ENCODE peak calls at places on chromosomes 12 and 14, in ten cellular contexts. X is NCI-H2171 treated with DMSO at 0.1 percent for 48 hours, W is Peyer's patch, R is coronary artery, Y is esophagus squamous epithelium, T is AG09319, L is ovary, K is D341Med, G is neuronal stem cell, V is GM04504. I is an unnamed sample.

GRCh38 chr12:128387811-128388422 is 120.9 kb downstream of the TMEM132C start:
- DNase-seq in T (no peak), V (no peak), R (no peak), X (no peak), L (peak; percentile 44), Y (no peak), W (no peak), K (peak; percentile 76), G (peak; percentile 59), I (peak; percentile 27)

GRCh38 chr12:107429006-107429698 is 256.4 kb upstream of the PWP1 start:
- DNase-seq in W (no peak), R (no peak), X (no peak), L (no peak), V (no peak), G (no peak), Y (no peak), T (no peak), K (no peak), I (no peak)

GRCh38 chr14:30528119-30528518 is 30.8 kb upstream of the G2E3 start:
- DNase-seq in W (no peak), K (no peak), G (no peak), T (no peak), Y (no peak), L (no peak), R (no peak), V (no peak), X (no peak), I (no peak)

GRCh38 chr12:104669057-104669770 is 212.5 kb downstream of the CHST11 start:
- DNase-seq in X (peak; percentile 79), W (no peak), L (peak; percentile 35), V (no peak), R (peak; percentile 85), T (no peak), Y (no peak), G (peak; percentile 33), K (peak; percentile 46), I (no peak)

GRCh38 chr14:105312973-105313372 is 1.6 kb upstream of the PACS2 start:
- DNase-seq in X (no peak), Y (no peak), G (no peak), K (peak; percentile 16), R (no peak), W (no peak), T (no peak), V (no peak), L (no peak), I (no peak)

GRCh38 chr14:104355949-104356737 is 217.8 kb downstream of the KIF26A start:
- DNase-seq in V (no peak), W (no peak), L (no peak), K (no peak), G (no peak), R (peak; percentile 65), T (no peak), X (no peak), Y (no peak), I (no peak)

GRCh38 chr14:93269341-93270068 is 62.4 kb downstream of the UBR7 start:
- DNase-seq in R (no peak), V (peak; percentile 17), K (no peak), W (no peak), Y (no peak), G (no peak), X (peak; percentile 12), L (no peak), T (no peak), I (no peak)

GRCh38 chr14:105013150-105013787 is 7.6 kb downstream of the CDCA4 start:
- DNase-seq in W (no peak), X (peak; percentile 62), R (no peak), L (no peak), Y (no peak), V (no peak), K (peak; percentile 64), T (no peak), G (no peak), I (no peak)

GRCh38 chr12:57844725-57845477 is 1.6 kb downstream of the CTDSP2 start:
- DNase-seq in R (peak; percentile 96), G (no peak), Y (no peak), W (peak; percentile 57), K (peak; percentile 60), L (peak; percentile 83), X (no peak), V (peak; percentile 85), T (peak; percentile 86), I (no peak)

GRCh38 chr12:96720363-96720705 is 186.7 kb upstream of the NEDD1 start:
- DNase-seq in W (peak; percentile 21), K (peak; percentile 35), Y (no peak), V (no peak), L (no peak), X (no peak), G (no peak), T (no peak), R (no peak), I (no peak)

GRCh38 chr12:121110211-121110940 is 22.3 kb upstream of the P2RX7 start:
- DNase-seq in Y (no peak), V (peak; percentile 51), G (peak; percentile 73), W (peak; percentile 64), R (no peak), K (peak; percentile 64), X (peak; percentile 65), L (peak; percentile 70), T (no peak), I (peak; percentile 45)

GRCh38 chr12:47286676-47287075 is 206.9 kb upstream of the AMIGO2 start:
- DNase-seq in W (no peak), V (no peak), T (no peak), X (no peak), G (peak; percentile 51), R (no peak), K (no peak), L (no peak), Y (no peak), I (no peak)

GRCh38 chr14:68657300-68658028 is 135.4 kb downstream of the ZFP36L1 start:
- DNase-seq in L (no peak), T (no peak), V (no peak), W (no peak), R (no peak), X (no peak), G (no peak), Y (no peak), K (no peak), I (no peak)

GRCh38 chr12:31119531-31120211 is 46.0 kb downstream of the DDX11 start:
- DNase-seq in G (peak; percentile 4), X (peak; percentile 27), Y (no peak), R (no peak), V (no peak), L (no peak), W (peak; percentile 24), K (no peak), T (no peak), I (no peak)

GRCh38 chr14:77268989-77269595 is 1.9 kb downstream of the NGB start:
- DNase-seq in X (peak; percentile 71), Y (no peak), G (no peak), K (no peak), T (no peak), W (no peak), L (no peak), R (no peak), V (no peak), I (no peak)

GRCh38 chr12:65876898-65877721 is 52.8 kb downstream of the HMGA2 start:
- DNase-seq in R (no peak), V (no peak), G (peak; percentile 30), W (no peak), T (no peak), K (no peak), Y (no peak), L (peak; percentile 74), X (no peak), I (no peak)

GRCh38 chr12:38144049-38144448 is 172.5 kb upstream of the ALG10B start:
- DNase-seq in L (no peak), T (no peak), G (no peak), X (no peak), K (no peak), V (no peak), W (no peak), R (no peak), Y (no peak), I (no peak)

GRCh38 chr14:54011001-54011400 is 54.4 kb upstream of the BMP4 start:
- DNase-seq in K (no peak), G (peak; percentile 30), W (no peak), R (no peak), Y (no peak), X (no peak), T (no peak), V (no peak), L (no peak), I (no peak)

GRCh38 chr12:130104596-130105253 is 57.5 kb upstream of the FZD10 start:
- DNase-seq in G (peak; percentile 21), R (no peak), X (no peak), L (no peak), W (no peak), Y (no peak), T (no peak), V (no peak), K (no peak), I (no peak)

GRCh38 chr12:3071107-3071506 is 6.1 kb upstream of the TSPAN9 start:
- DNase-seq in R (no peak), W (no peak), L (no peak), Y (no peak), K (no peak), G (no peak), T (no peak), X (no peak), V (no peak), I (no peak)

GRCh38 chr14:69316449-69317391 is 56.8 kb downstream of the GALNT16 start:
- DNase-seq in W (no peak), Y (no peak), G (no peak), R (peak; percentile 86), T (peak; percentile 95), K (no peak), V (peak; percentile 96), L (peak; percentile 51), X (no peak), I (no peak)

GRCh38 chr12:13234045-13234641 is 37.6 kb downstream of the EMP1 start:
- DNase-seq in X (no peak), T (no peak), R (no peak), Y (no peak), V (no peak), K (peak; percentile 61), W (peak; percentile 44), L (no peak), G (peak; percentile 32), I (peak; percentile 82)

GRCh38 chr14:83297361-83297760 is 1763.7 kb upstream of the SEL1L start:
- DNase-seq in L (no peak), V (no peak), T (no peak), Y (no peak), K (no peak), R (no peak), W (no peak), G (no peak), X (no peak), I (no peak)

GRCh38 chr14:22007278-22008097 is 333.9 kb upstream of the OR4E1 start:
- DNase-seq in L (no peak), Y (no peak), T (no peak), K (no peak), X (no peak), V (no peak), R (no peak), G (no peak), W (no peak), I (no peak)